ENCODE peak calls at places on chromosomes 11 and 22, in eight cellular contexts. O is PC-9; Z is activated CD8-positive, alpha-beta T cell treated with anti-CD3 and anti-CD28 coated beads for 36 hours; Q is neural progenitor cell; F is testis; P is Calu3; W is GM10248; I is endothelial cell. V is an unnamed sample.

GRCh38 chr11:71251761-71252433 is 480 bp downstream of the SHANK2 start:
- DNase-seq in I (peak; percentile 69), P (peak; percentile 79), Q (peak; percentile 87), F (no peak), Z (no peak), W (peak; percentile 48), O (peak; percentile 62), V (no peak)

GRCh38 chr11:5021996-5022395 is 24.3 kb upstream of the OR52J3 start:
- DNase-seq in Q (no peak), F (no peak), I (no peak), Z (no peak), O (no peak), P (no peak), W (no peak), V (no peak)

GRCh38 chr11:9017773-9018172 is 14.0 kb upstream of the NRIP3 start:
- DNase-seq in Z (no peak), Q (no peak), P (no peak), W (peak; percentile 28), F (peak; percentile 29), O (no peak), I (no peak), V (peak; percentile 65)

GRCh38 chr11:115682901-115683300 is 178.7 kb upstream of the CADM1 start:
- DNase-seq in I (no peak), O (no peak), F (no peak), Q (no peak), Z (no peak), W (no peak), P (no peak), V (no peak)

GRCh38 chr11:119702261-119702591 is 26.8 kb downstream of the NECTIN1 start:
- DNase-seq in I (no peak), Z (no peak), F (no peak), W (no peak), O (peak; percentile 24), P (no peak), Q (no peak), V (peak; percentile 38)

GRCh38 chr11:102527041-102527440 is 3.5 kb downstream of the MMP7 start:
- DNase-seq in Q (no peak), W (no peak), F (no peak), Z (no peak), I (no peak), P (no peak), O (no peak), V (no peak)

GRCh38 chr11:65381721-65382035 is 768 bp downstream of the SLC25A45 start:
- DNase-seq in P (no peak), F (no peak), O (no peak), Q (no peak), Z (no peak), I (no peak), W (no peak), V (peak; percentile 54)

GRCh38 chr22:28822930-28823481 is 22.6 kb upstream of the XBP1 start:
- DNase-seq in I (no peak), O (no peak), W (no peak), Q (peak; percentile 71), Z (peak; percentile 35), P (no peak), F (no peak), V (no peak)

GRCh38 chr22:32335471-32335870 is 22.2 kb upstream of the RFPL3 start:
- DNase-seq in I (no peak), F (peak; percentile 9), Z (no peak), O (no peak), P (no peak), Q (peak; percentile 45), W (no peak), V (no peak)

GRCh38 chr22:29313126-29314071 is 2.1 kb downstream of the RASL10A start:
- DNase-seq in I (no peak), O (no peak), Z (peak; percentile 47), W (no peak), F (peak; percentile 60), P (no peak), Q (peak; percentile 68), V (no peak)

GRCh38 chr11:84091212-84091986 is 805.2 kb upstream of the CCDC90B start:
- DNase-seq in O (no peak), Z (no peak), P (no peak), F (no peak), W (no peak), Q (no peak), I (no peak), V (no peak)

GRCh38 chr11:122784325-122785155 is 53.8 kb upstream of the CRTAM start:
- DNase-seq in Q (no peak), O (no peak), F (peak; percentile 81), W (no peak), Z (no peak), P (no peak), I (no peak), V (peak; percentile 97)

GRCh38 chr22:20177217-20177911 is 26.5 kb upstream of the CCDC188 start:
- DNase-seq in Z (no peak), Q (no peak), F (no peak), O (no peak), W (no peak), P (no peak), I (no peak), V (no peak)

GRCh38 chr22:45216133-45217003 is 24.3 kb downstream of the KIAA0930 start:
- DNase-seq in Q (peak; percentile 76), O (no peak), Z (no peak), I (no peak), W (no peak), F (no peak), P (no peak), V (no peak)

GRCh38 chr22:23289851-23290724 is 109.8 kb downstream of the BCR start:
- DNase-seq in I (peak; percentile 81), Z (peak; percentile 69), O (peak; percentile 37), Q (peak; percentile 74), F (peak; percentile 73), P (peak; percentile 63), W (peak; percentile 81), V (peak; percentile 80)

GRCh38 chr11:71406681-71407080 is 41.5 kb downstream of the DHCR7 start:
- DNase-seq in W (no peak), Z (no peak), Q (no peak), I (no peak), F (no peak), P (no peak), O (no peak), V (no peak)

GRCh38 chr11:27443746-27444465 is 28.7 kb downstream of the LGR4 start:
- DNase-seq in W (no peak), I (no peak), O (no peak), Z (no peak), F (peak; percentile 18), Q (peak; percentile 90), P (no peak), V (no peak)

GRCh38 chr22:35721954-35722353 is 4.3 kb downstream of the APOL5 start:
- DNase-seq in I (no peak), P (no peak), O (no peak), F (no peak), Q (no peak), Z (no peak), W (no peak), V (no peak)

GRCh38 chr22:35717572-35717971 is at the start of gene APOL5:
- DNase-seq in Z (no peak), W (no peak), F (no peak), O (no peak), P (no peak), Q (no peak), I (no peak), V (no peak)

GRCh38 chr22:35719212-35719869 is 1.7 kb downstream of the APOL5 start:
- DNase-seq in Q (no peak), P (no peak), I (no peak), W (no peak), Z (peak; percentile 24), F (no peak), O (no peak), V (no peak)
- TF ChIP-seq CTCF in Q (no peak), P (peak; percentile 15), I (no peak), W (no peak), Z (no peak), F (no peak), O (no peak), V (no peak)

GRCh38 chr11:76753950-76754349 is 29.2 kb upstream of the TSKU start:
- DNase-seq in O (no peak), F (no peak), W (no peak), P (no peak), I (no peak), Z (no peak), Q (no peak), V (no peak)
- TF ChIP-seq CTCF in O (no peak), F (no peak), W (no peak), P (no peak), I (no peak), Z (no peak), Q (no peak), V (no peak)

DNA sequence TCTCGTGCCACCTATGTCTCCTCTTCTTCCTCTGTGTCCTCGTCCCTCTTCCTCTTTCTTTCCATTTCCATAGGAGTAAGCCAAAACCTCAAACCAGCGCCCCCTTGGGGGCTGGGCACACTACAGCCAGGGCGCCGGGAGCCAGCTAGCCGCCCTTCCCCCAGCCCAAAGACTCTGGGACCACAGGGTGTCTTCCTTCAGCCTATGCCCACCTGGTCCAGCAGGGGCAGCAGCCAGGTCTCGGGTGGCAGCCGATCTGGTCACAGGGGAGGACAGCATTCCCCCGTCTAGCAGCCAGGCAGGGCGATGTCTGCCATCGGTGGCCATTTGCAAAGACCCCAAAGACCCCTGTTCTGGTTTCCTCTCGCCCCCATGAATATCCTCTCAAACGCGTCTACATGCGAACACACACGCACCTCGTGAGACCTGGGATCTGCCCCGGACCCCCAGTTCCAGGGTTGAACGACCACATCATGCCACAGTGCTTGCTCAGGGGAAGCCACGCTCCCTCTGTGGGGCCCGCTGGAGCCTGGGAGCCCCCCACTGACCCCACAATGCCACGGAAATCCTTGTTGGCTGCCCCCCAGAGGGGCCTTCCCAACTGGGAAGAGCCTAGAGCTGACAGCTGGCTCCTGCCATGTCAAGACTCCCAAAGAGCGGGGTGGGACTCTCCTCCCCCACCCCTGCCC is 546.0 kb upstream of the CCDC179 start:
- DNase-seq in I (no peak), O (no peak), P (no peak), W (no peak), Q (no peak), F (peak; percentile 14), Z (no peak), V (no peak)
- TF ChIP-seq CTCF in I (no peak), O (no peak), P (no peak), W (no peak), Q (no peak), F (no peak), Z (no peak), V (no peak)

GRCh38 chr11:60890696-60891095 is 15.7 kb downstream of the PRPF19 start:
- DNase-seq in P (no peak), Q (no peak), F (no peak), O (no peak), Z (no peak), I (no peak), W (no peak), V (no peak)

GRCh38 chr11:60889869-60890311 is 16.5 kb downstream of the PRPF19 start:
- DNase-seq in Q (no peak), I (no peak), F (no peak), P (no peak), Z (no peak), W (no peak), O (no peak), V (no peak)

GRCh38 chr11:60891103-60891741 is 15.2 kb downstream of the PRPF19 start:
- DNase-seq in Z (no peak), W (no peak), F (peak; percentile 72), I (no peak), O (no peak), Q (no peak), P (no peak), V (no peak)

DNA sequence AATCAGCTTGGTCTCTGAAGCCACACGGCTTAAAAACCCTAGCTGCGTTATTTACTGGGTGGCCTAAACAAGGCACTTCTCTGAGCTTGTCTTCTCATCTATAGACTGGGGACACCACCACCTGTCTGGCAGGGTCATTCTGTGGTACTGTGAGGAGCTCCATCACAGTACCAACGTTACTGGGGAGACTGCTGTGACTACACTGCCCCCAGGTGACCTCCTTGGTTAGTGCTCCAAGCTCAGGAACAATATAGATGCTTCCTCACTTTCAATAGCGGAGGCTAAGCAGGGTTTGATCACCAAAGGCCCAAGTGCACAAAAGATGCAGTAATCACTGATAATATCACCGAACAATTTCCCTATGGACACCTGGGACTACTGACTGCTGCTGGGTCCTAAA is 18.9 kb downstream of the PRPF19 start:
- DNase-seq in F (peak; percentile 70), I (peak; percentile 62), Q (peak; percentile 70), P (peak; percentile 47), O (no peak), W (no peak), Z (peak; percentile 67), V (peak; percentile 77)
- TF ChIP-seq CTCF in F (peak; percentile 47), I (peak; percentile 46), Q (peak; percentile 66), P (peak; percentile 30), O (peak; percentile 67), W (peak; percentile 59), Z (no peak), V (peak; percentile 74)